ENCODE peak calls at places on chromosomes 12 and 14, in nine cellular contexts. S is dorsolateral prefrontal cortex; X is heart left ventricle; O is CD8-positive, alpha-beta memory T cell; L is kidney; H is Peyer's patch; F is aorta; M is neuronal stem cell; E is caudate nucleus. W is an unnamed sample.

GRCh38 chr14:24310666-24311604 is at the start of gene LTB4R:
- DNase-seq in S (no peak), X (peak; percentile 78), O (peak; percentile 56), L (peak; percentile 94), H (peak; percentile 80), F (peak; percentile 92), M (no peak), E (peak; percentile 55), W (peak; percentile 88)

GRCh38 chr12:72141381-72141780 is 130.8 kb upstream of the TRHDE start:
- DNase-seq in S (no peak), X (no peak), O (no peak), L (no peak), H (no peak), F (no peak), M (no peak), E (no peak), W (no peak)

GRCh38 chr12:25063873-25064598 is 115.1 kb upstream of the BCAT1 start:
- DNase-seq in S (no peak), X (no peak), O (no peak), L (no peak), H (no peak), F (no peak), M (no peak), E (no peak), W (no peak)

GRCh38 chr12:46209914-46210834 is 58.7 kb downstream of the SLC38A1 start:
- DNase-seq in S (no peak), X (peak; percentile 24), O (no peak), L (peak; percentile 75), H (peak; percentile 82), F (no peak), M (no peak), E (no peak), W (peak; percentile 55)

GRCh38 chr12:2382391-2383155 is 329.8 kb downstream of the CACNA1C start:
- DNase-seq in S (no peak), X (no peak), O (no peak), L (no peak), H (no peak), F (no peak), M (no peak), E (no peak), W (no peak)

GRCh38 chr14:68466491-68466977 is 326.3 kb downstream of the ZFP36L1 start:
- DNase-seq in S (no peak), X (no peak), O (no peak), L (no peak), H (no peak), F (no peak), M (no peak), E (no peak), W (no peak)

GRCh38 chr14:51058382-51058781 is 36.5 kb downstream of the TRIM9 start:
- DNase-seq in S (no peak), X (no peak), O (no peak), L (no peak), H (no peak), F (no peak), M (no peak), E (no peak), W (no peak)

GRCh38 chr12:6961278-6961694 is 9.2 kb downstream of the PHB2 start:
- DNase-seq in S (no peak), X (peak; percentile 56), O (peak; percentile 86), L (peak; percentile 91), H (peak; percentile 72), F (peak; percentile 87), M (no peak), E (no peak), W (peak; percentile 86)

GRCh38 chr12:71626768-71627167 is 36.9 kb downstream of the ZFC3H1 start:
- DNase-seq in S (no peak), X (no peak), O (no peak), L (no peak), H (no peak), F (no peak), M (no peak), E (no peak), W (no peak)

GRCh38 chr12:96766232-96766631 is 140.8 kb upstream of the NEDD1 start:
- DNase-seq in S (no peak), X (no peak), O (no peak), L (no peak), H (no peak), F (no peak), M (no peak), E (no peak), W (no peak)

GRCh38 chr12:46744256-46744655 is 81.5 kb downstream of the SLC38A4 start:
- DNase-seq in S (no peak), X (no peak), O (no peak), L (no peak), H (no peak), F (no peak), M (no peak), E (no peak), W (no peak)

GRCh38 chr14:58395815-58396626 is at the start of gene TOMM20L:
- DNase-seq in S (no peak), X (peak; percentile 71), O (peak; percentile 57), L (peak; percentile 89), H (peak; percentile 64), F (peak; percentile 92), M (peak; percentile 75), E (peak; percentile 29), W (peak; percentile 75)

GRCh38 chr12:84508325-84508861 is 404.2 kb downstream of the SLC6A15 start:
- DNase-seq in S (no peak), X (no peak), O (no peak), L (no peak), H (no peak), F (no peak), M (no peak), E (no peak), W (no peak)

GRCh38 chr14:99718811-99719192 is 34.7 kb downstream of the CYP46A1 start:
- DNase-seq in S (no peak), X (no peak), O (no peak), L (no peak), H (peak; percentile 6), F (no peak), M (no peak), E (no peak), W (no peak)

GRCh38 chr12:2284857-2285256 is 232.1 kb downstream of the CACNA1C start:
- DNase-seq in S (peak; percentile 61), X (peak; percentile 79), O (no peak), L (peak; percentile 87), H (peak; percentile 46), F (peak; percentile 92), M (peak; percentile 59), E (peak; percentile 34), W (peak; percentile 66)

GRCh38 chr12:58710896-58711295 is 209.4 kb downstream of the LRIG3 start:
- DNase-seq in S (no peak), X (no peak), O (no peak), L (no peak), H (no peak), F (no peak), M (no peak), E (no peak), W (no peak)

GRCh38 chr12:7645395-7646177 is 20.1 kb downstream of the APOBEC1 start:
- DNase-seq in S (no peak), X (no peak), O (no peak), L (no peak), H (peak; percentile 29), F (no peak), M (no peak), E (no peak), W (no peak)

GRCh38 chr12:8658361-8658760 is 4.3 kb downstream of the MFAP5 start:
- DNase-seq in S (no peak), X (no peak), O (no peak), L (no peak), H (no peak), F (no peak), M (no peak), E (no peak), W (no peak)

GRCh38 chr12:132424811-132425210 is 65.1 kb upstream of the FBRSL1 start:
- DNase-seq in S (no peak), X (no peak), O (no peak), L (no peak), H (no peak), F (no peak), M (no peak), E (no peak), W (no peak)

GRCh38 chr12:132427177-132427725 is 62.7 kb upstream of the FBRSL1 start:
- DNase-seq in S (no peak), X (no peak), O (no peak), L (no peak), H (no peak), F (no peak), M (no peak), E (no peak), W (no peak)

GRCh38 chr12:132428872-132429121 is 61.2 kb upstream of the FBRSL1 start:
- DNase-seq in S (no peak), X (no peak), O (no peak), L (no peak), H (no peak), F (no peak), M (no peak), E (no peak), W (no peak)

GRCh38 chr12:132427999-132428871 is 61.7 kb upstream of the FBRSL1 start:
- DNase-seq in S (no peak), X (no peak), O (no peak), L (no peak), H (no peak), F (no peak), M (no peak), E (no peak), W (no peak)

GRCh38 chr12:132426349-132427176 is 63.4 kb upstream of the FBRSL1 start:
- DNase-seq in S (no peak), X (no peak), O (no peak), L (no peak), H (no peak), F (no peak), M (no peak), E (no peak), W (no peak)
- H3K27ac ChIP-seq in S (no peak overlapping the region), X (no peak overlapping the region), O (no peak overlapping the region), L (no peak overlapping the region), H (no peak overlapping the region), F (no peak overlapping the region), M (no peak overlapping the region), E (no peak overlapping the region), W (no peak overlapping the region)

GRCh38 chr12:32454075-32454474 is 54.7 kb downstream of the FGD4 start:
- DNase-seq in S (no peak), X (no peak), O (no peak), L (no peak), H (no peak), F (no peak), M (peak; percentile 65), E (no peak), W (no peak)
- H3K27ac ChIP-seq in S (no peak overlapping the region), X (peak overlapping the region; percentile 65), O (no peak overlapping the region), L (no peak overlapping the region), H (peak overlapping the region; percentile 72), F (no peak overlapping the region), M (peak overlapping the region; percentile 74), E (no peak overlapping the region), W (no peak overlapping the region)

GRCh38 chr14:104676130-104676693 is 13.2 kb upstream of the INF2 start:
- DNase-seq in S (no peak), X (no peak), O (no peak), L (no peak), H (no peak), F (peak; percentile 73), M (no peak), E (no peak), W (no peak)
- H3K27ac ChIP-seq in S (peak overlapping the region; percentile 15), X (no peak overlapping the region), O (no peak overlapping the region), L (no peak overlapping the region), H (no peak overlapping the region), F (no peak overlapping the region), M (no peak overlapping the region), E (no peak overlapping the region), W (no peak overlapping the region)

DNA sequence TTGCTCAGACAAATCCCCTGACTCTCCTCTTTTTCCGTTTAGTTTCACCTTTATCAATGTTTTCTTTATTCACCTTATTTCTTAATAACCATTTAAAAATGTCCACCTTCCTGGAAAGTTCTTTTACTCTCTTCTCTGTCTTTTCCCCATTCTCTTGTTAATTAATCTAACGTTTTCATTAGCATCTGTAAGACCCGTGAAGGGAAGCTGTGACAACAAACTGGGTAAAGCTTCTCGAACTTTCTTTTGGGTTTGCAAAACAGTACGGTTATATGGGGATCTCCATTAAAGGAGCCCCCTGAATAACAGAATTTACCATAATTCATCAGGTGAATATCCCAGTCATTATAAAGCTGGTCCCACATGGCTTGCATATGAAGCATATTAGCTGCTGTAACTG is 42.5 kb downstream of the TMEM30B start:
- DNase-seq in S (no peak), X (no peak), O (no peak), L (no peak), H (no peak), F (no peak), M (no peak), E (no peak), W (no peak)
- H3K27ac ChIP-seq in S (no peak overlapping the region), X (no peak overlapping the region), O (no peak overlapping the region), L (no peak overlapping the region), H (no peak overlapping the region), F (no peak overlapping the region), M (no peak overlapping the region), E (no peak overlapping the region), W (no peak overlapping the region)